ENCODE peak calls at places on chromosomes 2 and 18, in four cellular contexts. G is upper lobe of right lung, H is cardiac muscle cell, I is thyroid gland. N is an unnamed sample. For H3K4me1, the result is how much of the 10 kb centered on the place peaks cover.

GRCh38 chr2:71006955-71007799 is 12.5 kb upstream of the TEX261 start:
- DNase-seq in H (no peak), I (no peak), G (peak), N (no peak)

GRCh38 chr18:43805646-43806194 is 528.4 kb upstream of the SYT4 start:
- DNase-seq in H (peak), I (peak), G (no peak), N (no peak)

GRCh38 chr2:189633392-189633811 is 27.9 kb upstream of the ASNSD1 start:
- DNase-seq in H (peak), I (peak), G (no peak), N (no peak)

GRCh38 chr2:57878573-57878910 is 168.1 kb upstream of the VRK2 start:
- DNase-seq in G (no peak), I (no peak), H (no peak), N (no peak)

GRCh38 chr2:27016801-27017325 is 15.9 kb upstream of the TMEM214 start:
- DNase-seq in G (no peak), I (peak), H (peak), N (no peak)

GRCh38 chr18:74249181-74249968 is 42.4 kb downstream of the CYB5A start:
- DNase-seq in G (no peak), H (peak), I (no peak), N (no peak)

GRCh38 chr18:51614967-51615571 is 417.6 kb upstream of the MEX3C start:
- DNase-seq in I (peak), H (peak), G (no peak), N (peak)

GRCh38 chr18:63410792-63411191 is 11.5 kb downstream of the VPS4B start:
- DNase-seq in I (no peak), H (peak), G (no peak), N (peak)

GRCh38 chr18:8661754-8662573 is 43.4 kb upstream of the MTCL1 start:
- DNase-seq in G (peak), H (peak), I (no peak), N (no peak)

GRCh38 chr2:134462275-134462674 is 208.4 kb downstream of the MGAT5 start:
- DNase-seq in H (no peak), G (no peak), I (no peak), N (no peak)

GRCh38 chr18:48689548-48689947 is 150.7 kb downstream of the CTIF start:
- DNase-seq in G (no peak), I (no peak), H (no peak), N (no peak)

GRCh38 chr18:48690494-48690893 is 151.7 kb downstream of the CTIF start:
- DNase-seq in G (no peak), H (no peak), I (no peak), N (no peak)

GRCh38 chr18:48683661-48684060 is 144.8 kb downstream of the CTIF start:
- DNase-seq in G (no peak), I (no peak), H (no peak), N (no peak)

GRCh38 chr18:48688961-48689360 is 150.1 kb downstream of the CTIF start:
- DNase-seq in I (no peak), G (no peak), H (no peak), N (no peak)

DNA sequence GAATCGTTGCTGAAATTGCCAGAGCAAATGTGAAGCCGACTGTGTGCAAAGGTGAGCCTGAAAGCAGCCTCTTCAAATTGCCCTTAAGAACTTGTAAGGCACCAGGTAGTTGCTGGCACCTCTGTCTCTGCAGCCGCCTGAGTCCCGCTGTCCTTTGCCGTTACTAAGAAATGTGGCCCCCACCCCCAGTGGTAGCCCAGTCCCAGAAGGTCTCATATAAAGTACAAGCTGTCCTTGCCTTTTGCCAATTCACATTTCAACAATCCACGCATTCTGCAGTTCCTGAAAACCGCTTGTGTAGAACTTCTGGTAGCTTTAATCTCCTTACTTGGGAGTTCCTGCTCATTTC is 148.8 kb downstream of the CTIF start:
- DNase-seq in I (no peak), H (no peak), G (no peak), N (no peak)
- H3K4me1 ChIP-seq in I (under half), H (under half), G (under half), N (under half)

GRCh38 chr2:38537937-38538525 is 64.7 kb downstream of the HNRNPLL start:
- DNase-seq in I (no peak), G (no peak), H (no peak), N (no peak)

GRCh38 chr2:38535745-38536506 is 66.8 kb downstream of the HNRNPLL start:
- DNase-seq in I (peak), H (peak), G (peak), N (no peak)

GRCh38 chr2:38535404-38535744 is 67.4 kb downstream of the HNRNPLL start:
- DNase-seq in I (no peak), H (no peak), G (no peak), N (no peak)

GRCh38 chr2:38540580-38541290 is 62.0 kb downstream of the HNRNPLL start:
- DNase-seq in I (peak), H (peak), G (no peak), N (no peak)

GRCh38 chr2:38539086-38539485 is 63.6 kb downstream of the HNRNPLL start:
- DNase-seq in I (no peak), H (no peak), G (no peak), N (no peak)
- TF ChIP-seq CTCF in I (no peak), H (no peak), G (no peak), N (no peak)

DNA sequence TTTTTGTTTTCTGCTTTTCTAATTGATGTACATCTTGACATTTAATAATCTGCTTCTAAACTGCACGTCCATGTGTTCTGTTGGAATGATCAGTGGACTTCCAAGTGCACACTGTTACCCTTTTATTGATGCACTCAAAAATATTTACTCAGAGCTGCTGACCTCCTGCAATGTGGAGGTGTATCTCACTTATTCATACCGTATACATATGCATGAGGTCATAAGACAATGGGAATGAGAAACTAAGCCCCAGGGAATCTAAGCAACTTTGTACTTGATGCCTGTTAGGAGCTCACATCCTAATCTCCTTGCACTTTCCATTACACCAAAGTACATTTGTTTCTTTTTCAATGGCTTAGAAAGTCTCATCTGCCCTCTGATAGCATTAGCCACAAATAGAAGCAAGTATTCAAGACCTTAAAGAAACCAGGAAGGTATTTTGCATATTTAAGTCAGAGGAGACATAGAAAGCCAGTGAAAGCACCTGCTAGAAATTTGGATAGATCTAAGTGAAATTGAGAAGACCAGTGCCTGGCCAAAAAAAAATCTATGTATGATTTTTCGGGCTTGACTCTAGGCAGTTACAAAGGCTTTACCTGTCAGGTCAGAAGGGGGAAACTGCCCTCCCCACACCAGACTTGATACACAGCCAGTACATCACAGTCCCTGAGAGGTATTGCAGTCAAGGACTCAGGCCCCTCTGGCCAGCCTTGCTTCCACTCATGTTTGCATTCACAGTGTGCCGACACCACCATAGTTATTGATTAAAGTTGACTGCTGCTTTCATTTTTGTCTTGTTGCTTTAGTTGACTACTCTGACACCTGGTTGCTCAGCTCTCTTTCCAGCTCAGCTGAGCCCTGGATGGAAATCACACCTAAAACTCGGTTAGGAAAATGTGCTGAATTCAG is 391.7 kb upstream of the CYRIA start:
- DNase-seq in G (no peak), H (no peak), I (no peak), N (no peak)
- H3K27ac ChIP-seq in G (no peak), H (peak), I (no peak), N (no peak)

DNA sequence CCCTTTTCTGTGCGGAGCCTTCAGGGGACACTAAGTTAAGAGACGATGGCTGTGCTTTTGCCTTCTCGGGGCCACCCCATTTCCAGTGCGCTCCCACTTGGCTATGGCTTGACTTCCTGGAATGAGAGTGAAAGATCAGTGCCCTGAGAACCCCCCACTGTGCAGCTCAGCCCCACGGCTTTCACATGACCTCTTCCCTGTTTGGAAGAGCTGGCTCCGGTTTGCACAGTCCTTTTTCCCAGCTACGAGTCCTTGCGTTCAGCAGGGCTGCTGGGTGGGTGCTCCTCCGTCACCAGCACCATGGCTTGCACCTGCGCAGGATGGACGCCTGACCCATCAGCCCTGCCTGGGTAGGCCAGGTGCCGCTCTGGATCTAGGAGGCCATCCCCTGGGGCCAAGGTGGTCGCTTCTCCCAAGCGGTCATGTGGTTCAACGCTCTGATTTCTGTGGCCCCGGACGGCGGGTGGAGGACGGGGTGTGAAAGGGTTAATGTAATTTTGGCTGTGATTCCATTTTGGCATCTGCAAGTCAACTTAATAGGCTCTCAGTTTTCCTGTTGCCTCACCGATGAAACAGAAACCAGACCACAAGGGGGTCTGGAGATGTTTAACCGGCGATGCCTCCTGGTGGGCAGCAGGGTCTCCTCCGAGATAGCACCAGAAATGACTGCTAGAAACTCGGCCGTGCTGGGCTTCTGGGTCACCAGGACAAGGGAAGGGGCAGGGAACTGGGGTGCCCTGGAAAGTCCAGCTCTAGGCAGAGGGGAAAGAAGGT is 113.1 kb upstream of the HAAO start:
- DNase-seq in H (peak), I (no peak), G (no peak), N (no peak)
- H3K4me1 ChIP-seq in H (under half), I (under half), G (under half), N (under half)